ENCODE peak calls at places on chromosomes 7 and 10, in nine cellular contexts. G, D, Y, H, R, W, I, U and F are unnamed samples.

GRCh38 chr7:128115326-128115820 is 84.1 kb upstream of the LRRC4 start:
- DNase-seq in D (no peak), H (no peak), G (no peak), Y (no peak), I (no peak), R (peak), W (no peak), U (no peak), F (no peak)

GRCh38 chr7:82745117-82745516 is 301.5 kb upstream of the CACNA2D1 start:
- DNase-seq in R (no peak), D (no peak), W (no peak), G (no peak), Y (no peak), U (no peak), I (peak), H (no peak), F (peak)

GRCh38 chr7:125618516-125618915 is 688.9 kb upstream of the POT1 start:
- DNase-seq in H (no peak), W (no peak), Y (no peak), U (no peak), R (no peak), G (no peak), I (no peak), D (no peak), F (no peak)

GRCh38 chr7:30929686-30930085 is 18.0 kb downstream of the AQP1 start:
- DNase-seq in U (no peak), H (no peak), Y (no peak), R (no peak), W (no peak), G (no peak), D (no peak), I (no peak), F (no peak)

GRCh38 chr7:121195859-121196588 is 132.8 kb upstream of the WNT16 start:
- DNase-seq in Y (no peak), R (no peak), H (no peak), I (peak), U (no peak), G (no peak), W (no peak), D (no peak), F (no peak)

GRCh38 chr7:114138587-114138986 is 219.8 kb upstream of the PPP1R3A start:
- DNase-seq in Y (no peak), H (no peak), W (no peak), I (no peak), R (no peak), U (no peak), D (no peak), G (no peak), F (no peak)

GRCh38 chr10:43892062-43892765 is 243.5 kb upstream of the ZNF32 start:
- DNase-seq in R (no peak), G (no peak), U (no peak), W (no peak), H (no peak), D (no peak), Y (no peak), I (no peak), F (no peak)

GRCh38 chr10:60099998-60100747 is 193.8 kb upstream of the CCDC6 start:
- DNase-seq in D (peak), W (no peak), H (no peak), U (no peak), G (peak), Y (no peak), I (peak), R (peak), F (peak)

GRCh38 chr10:73263948-73264347 is 11.5 kb upstream of the MRPS16 start:
- DNase-seq in U (no peak), Y (no peak), G (peak), D (no peak), H (no peak), R (peak), I (peak), W (no peak), F (no peak)

GRCh38 chr7:136050462-136050847 is 73.3 kb upstream of the MTPN start:
- DNase-seq in H (no peak), G (no peak), D (no peak), U (no peak), W (no peak), I (no peak), Y (no peak), R (no peak), F (no peak)

GRCh38 chr7:50449881-50450690 is at the start of gene FIGNL1:
- DNase-seq in D (peak), R (peak), H (peak), Y (peak), I (peak), W (peak), G (peak), U (peak), F (peak)

GRCh38 chr10:91935886-91936285 is 12.3 kb downstream of the BTAF1 start:
- DNase-seq in G (no peak), Y (no peak), H (no peak), D (no peak), R (peak), W (no peak), I (no peak), U (no peak), F (no peak)

GRCh38 chr10:24642921-24643678 is 80.6 kb downstream of the ARHGAP21 start:
- DNase-seq in H (peak), D (peak), Y (peak), U (peak), R (peak), W (no peak), I (peak), G (peak), F (peak)

GRCh38 chr7:18212788-18213187 is 185.1 kb upstream of the PRPS1L1 start:
- DNase-seq in W (no peak), I (peak), G (no peak), R (no peak), U (no peak), Y (peak), D (no peak), H (peak), F (no peak)

GRCh38 chr7:95472521-95473160 is 13.1 kb upstream of the ASB4 start:
- DNase-seq in Y (peak), W (no peak), H (peak), R (peak), D (no peak), U (no peak), G (no peak), I (peak), F (peak)

GRCh38 chr7:39413866-39414668 is 152.1 kb upstream of the YAE1 start:
- DNase-seq in G (no peak), W (peak), D (peak), I (peak), Y (no peak), H (no peak), U (no peak), R (peak), F (peak)

GRCh38 chr10:114544045-114544659 is 113.9 kb downstream of the ABLIM1 start:
- DNase-seq in W (no peak), Y (no peak), G (peak), I (no peak), H (no peak), D (no peak), U (no peak), R (peak), F (no peak)